ENCODE peak calls at places on chromosomes 1 and 21, in nine cellular contexts. V is Calu3, O is suprapubic skin, X is neural crest cell, Y is H9, R is lung, C is fibroblast of lung, K is neural progenitor cell, W is heart left ventricle. Q is an unnamed sample.

GRCh38 chr1:41847733-41848132 is 71.0 kb downstream of the HIVEP3 start:
- DNase-seq in V (no peak), O (no peak), X (no peak), Y (no peak), R (no peak), C (no peak), K (no peak), W (no peak), Q (no peak)

GRCh38 chr1:179124866-179125265 is 43.0 kb downstream of the TOR3A start:
- DNase-seq in V (no peak), O (no peak), X (no peak), Y (no peak), R (no peak), C (peak; percentile 84), K (no peak), W (no peak), Q (no peak)

GRCh38 chr1:210496063-210496462 is 167.4 kb downstream of the HHAT start:
- DNase-seq in V (no peak), O (no peak), X (no peak), Y (no peak), R (no peak), C (peak; percentile 94), K (no peak), W (peak; percentile 15), Q (no peak)

GRCh38 chr1:155892801-155893200 is 18.3 kb downstream of the RIT1 start:
- DNase-seq in V (peak; percentile 30), O (no peak), X (no peak), Y (no peak), R (no peak), C (peak; percentile 84), K (no peak), W (no peak), Q (no peak)

GRCh38 chr1:10152709-10153284 is 57.6 kb upstream of the KIF1B start:
- DNase-seq in V (peak; percentile 53), O (no peak), X (peak; percentile 58), Y (peak; percentile 75), R (no peak), C (peak; percentile 38), K (peak; percentile 58), W (peak; percentile 34), Q (no peak)

GRCh38 chr1:155527672-155528071 is 34.9 kb downstream of the ASH1L start:
- DNase-seq in V (peak; percentile 10), O (no peak), X (no peak), Y (no peak), R (no peak), C (no peak), K (no peak), W (no peak), Q (no peak)

GRCh38 chr1:183238071-183238470 is 52.0 kb downstream of the LAMC2 start:
- DNase-seq in V (no peak), O (no peak), X (no peak), Y (no peak), R (no peak), C (peak; percentile 79), K (no peak), W (no peak), Q (no peak)

GRCh38 chr1:66695121-66695520 is 57.1 kb upstream of the DYNLT5 start:
- DNase-seq in V (no peak), O (no peak), X (no peak), Y (no peak), R (no peak), C (no peak), K (peak; percentile 20), W (no peak), Q (no peak)

GRCh38 chr1:1426961-1427934 is 6.2 kb upstream of the ANKRD65 start:
- DNase-seq in V (no peak), O (no peak), X (no peak), Y (peak; percentile 87), R (no peak), C (no peak), K (peak; percentile 93), W (peak; percentile 50), Q (no peak)

GRCh38 chr1:187313115-187313514 is 484.4 kb downstream of the PLA2G4A start:
- DNase-seq in V (no peak), O (no peak), X (no peak), Y (no peak), R (no peak), C (peak; percentile 7), K (no peak), W (no peak), Q (no peak)

GRCh38 chr1:183543619-183544204 is 46.5 kb downstream of the NCF2 start:
- DNase-seq in V (peak; percentile 52), O (no peak), X (no peak), Y (no peak), R (no peak), C (peak; percentile 56), K (peak; percentile 60), W (no peak), Q (no peak)

GRCh38 chr1:207779008-207779407 is 27.2 kb downstream of the CD46 start:
- DNase-seq in V (no peak), O (no peak), X (no peak), Y (no peak), R (no peak), C (no peak), K (no peak), W (no peak), Q (no peak)

GRCh38 chr1:14626869-14627607 is 28.6 kb downstream of the KAZN start:
- DNase-seq in V (no peak), O (no peak), X (no peak), Y (no peak), R (peak; percentile 29), C (no peak), K (peak; percentile 72), W (peak; percentile 16), Q (no peak)

GRCh38 chr1:205792946-205793673 is 17.8 kb upstream of the RAB29 start:
- DNase-seq in V (no peak), O (no peak), X (no peak), Y (no peak), R (no peak), C (no peak), K (peak; percentile 40), W (no peak), Q (no peak)

GRCh38 chr21:36506482-36506881 is 26.6 kb upstream of the CLDN14 start:
- DNase-seq in V (no peak), O (no peak), X (no peak), Y (no peak), R (no peak), C (no peak), K (no peak), W (no peak), Q (no peak)

GRCh38 chr1:159921700-159922498 is 3.4 kb downstream of the TAGLN2 start:
- DNase-seq in V (peak; percentile 31), O (peak; percentile 74), X (no peak), Y (no peak), R (no peak), C (peak; percentile 57), K (no peak), W (peak; percentile 38), Q (peak; percentile 52)

GRCh38 chr21:45892156-45892919 is 89.2 kb upstream of the COL6A1 start:
- DNase-seq in V (no peak), O (no peak), X (no peak), Y (no peak), R (no peak), C (no peak), K (no peak), W (no peak), Q (no peak)

GRCh38 chr1:6496890-6497214 is 5.4 kb upstream of the PLEKHG5 start:
- DNase-seq in V (no peak), O (no peak), X (no peak), Y (no peak), R (no peak), C (no peak), K (no peak), W (no peak), Q (no peak)

DNA sequence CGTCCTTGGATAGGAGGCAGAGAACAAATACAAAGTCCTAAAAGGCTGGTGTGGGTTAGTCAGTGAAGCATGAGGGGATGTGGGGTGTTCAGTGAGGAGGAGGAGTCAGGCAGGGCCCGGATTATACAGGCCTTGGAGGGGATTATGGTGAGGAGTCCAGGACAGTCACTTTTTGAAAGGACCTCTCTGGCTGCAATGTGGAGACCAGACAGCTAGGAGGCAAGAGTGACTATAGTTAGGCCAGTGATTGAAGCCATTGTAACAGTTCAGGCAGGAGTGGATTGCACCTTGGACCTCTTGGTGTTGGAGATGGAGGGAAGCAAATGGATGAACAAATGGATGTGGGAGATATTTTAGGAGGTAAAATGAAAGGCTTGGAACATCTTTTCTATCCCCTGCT is 115.8 kb downstream of the C1orf94 start:
- DNase-seq in V (no peak), O (no peak), X (no peak), Y (peak; percentile 34), R (no peak), C (no peak), K (peak; percentile 65), W (no peak), Q (no peak)
- TF ChIP-seq CTCF in V (no peak), O (no peak), X (no peak), Y (peak; percentile 53), R (no peak), C (no peak), K (peak; percentile 50), W (no peak), Q (no peak)

GRCh38 chr1:91792393-91793032 is 93.4 kb downstream of the TGFBR3 start:
- DNase-seq in V (peak; percentile 8), O (no peak), X (no peak), Y (no peak), R (no peak), C (no peak), K (peak; percentile 33), W (no peak), Q (no peak)
- TF ChIP-seq CTCF in V (no peak), O (no peak), X (no peak), Y (peak; percentile 43), R (no peak), C (no peak), K (peak; percentile 23), W (no peak), Q (no peak)

GRCh38 chr1:23483327-23484252 is at the start of gene ASAP3:
- DNase-seq in V (peak; percentile 14), O (peak; percentile 77), X (peak; percentile 23), Y (peak; percentile 73), R (peak; percentile 42), C (peak; percentile 75), K (peak; percentile 54), W (peak; percentile 68), Q (no peak)
- TF ChIP-seq CTCF in V (no peak), O (no peak), X (no peak), Y (peak; percentile 27), R (no peak), C (peak; percentile 7), K (peak; percentile 32), W (peak; percentile 32), Q (no peak)

DNA sequence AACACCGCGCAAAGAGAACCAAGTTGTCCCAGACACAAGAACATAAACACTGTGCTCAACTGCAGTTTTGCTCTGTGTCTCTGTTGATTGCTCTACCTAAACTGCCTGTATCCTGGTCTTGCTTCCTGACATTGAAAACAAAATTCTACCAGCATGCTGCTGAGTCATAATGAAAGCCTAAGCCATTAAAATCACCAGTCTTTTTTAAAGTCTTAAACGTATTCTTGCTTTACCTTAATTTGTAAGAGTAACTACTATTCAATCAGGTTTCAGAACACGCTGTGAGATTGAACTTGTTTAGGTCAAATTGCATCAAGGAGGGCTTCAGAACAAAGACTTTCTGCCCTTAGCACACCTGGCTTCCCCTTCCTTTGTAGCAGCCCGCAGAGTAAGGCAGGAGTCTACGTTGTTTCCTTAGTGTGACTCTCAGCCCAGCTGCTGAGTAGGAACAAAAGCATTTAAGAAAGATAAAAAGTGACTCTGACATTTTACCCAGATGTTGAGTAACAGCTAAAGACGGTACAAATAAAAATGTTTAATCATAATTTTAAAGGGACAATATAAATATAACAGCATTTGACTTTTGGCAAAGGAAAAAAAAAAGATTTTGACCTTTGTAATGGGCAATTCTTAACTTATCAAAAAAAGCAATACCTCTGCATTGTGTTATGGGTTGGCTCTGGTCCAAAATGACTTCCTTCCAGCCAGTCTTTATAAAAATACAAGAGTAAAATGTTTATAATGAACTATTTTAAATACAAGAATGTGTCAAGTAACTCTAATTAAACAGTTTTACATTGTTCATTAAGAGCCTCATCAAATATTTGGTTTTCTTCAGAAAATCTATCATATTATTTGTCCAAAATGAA is 186.9 kb upstream of the ADGRL4 start:
- DNase-seq in V (peak; percentile 28), O (no peak), X (no peak), Y (peak; percentile 64), R (no peak), C (peak; percentile 81), K (peak; percentile 8), W (peak; percentile 18), Q (no peak)
- TF ChIP-seq CTCF in V (no peak), O (no peak), X (no peak), Y (no peak), R (no peak), C (no peak), K (no peak), W (no peak), Q (no peak)